ENCODE peak calls at places on chromosome 7, in six cellular contexts. P, V, D, X, Y and F are unnamed samples.

GRCh38 chr7:116963234-116963633 is 9.9 kb downstream of the ST7 start:
- DNase-seq in D (no peak), P (no peak), V (no peak), Y (no peak), X (no peak), F (no peak)

GRCh38 chr7:16431646-16432424 is 10.5 kb upstream of the CRPPA start:
- DNase-seq in D (peak), X (peak), P (no peak), Y (no peak), V (peak), F (no peak)

GRCh38 chr7:28926871-28927597 is 31.1 kb downstream of the TRIL start:
- DNase-seq in V (peak), Y (peak), X (peak), P (peak), D (peak), F (peak)

GRCh38 chr7:3301831-3302618 is 973 bp downstream of the SDK1 start:
- DNase-seq in D (peak), Y (no peak), P (no peak), X (peak), V (no peak), F (no peak)

GRCh38 chr7:50418086-50418515 is 32.0 kb downstream of the FIGNL1 start:
- DNase-seq in X (peak), V (peak), Y (peak), D (peak), P (peak), F (peak)

GRCh38 chr7:74483402-74484336 is 30.0 kb downstream of the GTF2IRD1 start:
- DNase-seq in D (no peak), P (no peak), Y (no peak), X (no peak), V (no peak), F (no peak)

GRCh38 chr7:80450621-80451308 is 61.1 kb downstream of the GNAT3 start:
- DNase-seq in P (no peak), V (no peak), D (no peak), X (no peak), Y (no peak), F (no peak)

GRCh38 chr7:97026705-97027426 is 2.2 kb upstream of the DLX5 start:
- DNase-seq in X (no peak), D (no peak), V (no peak), P (no peak), Y (no peak), F (no peak)

GRCh38 chr7:141272417-141272816 is 198.6 kb downstream of the TMEM178B start:
- DNase-seq in P (no peak), Y (no peak), D (no peak), X (peak), V (no peak), F (no peak)

GRCh38 chr7:100091411-100092181 is 2.8 kb downstream of the COPS6 start:
- DNase-seq in D (no peak), Y (no peak), V (no peak), X (no peak), P (no peak), F (no peak)

GRCh38 chr7:118877187-118877586 is 652.7 kb downstream of the ANKRD7 start:
- DNase-seq in P (no peak), Y (no peak), D (no peak), V (no peak), X (no peak), F (no peak)

GRCh38 chr7:120033114-120033513 is 239.9 kb upstream of the KCND2 start:
- DNase-seq in D (peak), P (no peak), V (no peak), X (peak), Y (no peak), F (no peak)

GRCh38 chr7:2819161-2819953 is 24.8 kb downstream of the GNA12 start:
- DNase-seq in V (no peak), P (no peak), D (no peak), Y (no peak), X (no peak), F (no peak)

GRCh38 chr7:97167176-97167575 is 49.7 kb downstream of the SDHAF3 start:
- DNase-seq in Y (no peak), X (no peak), P (no peak), D (no peak), V (no peak), F (no peak)

GRCh38 chr7:21543528-21544302 is 876 bp downstream of the DNAH11 start:
- DNase-seq in P (no peak), D (peak), Y (no peak), X (no peak), V (peak), F (no peak)

GRCh38 chr7:55515569-55516279 is 56.6 kb downstream of the VOPP1 start:
- DNase-seq in V (no peak), P (no peak), X (no peak), Y (no peak), D (no peak), F (no peak)

GRCh38 chr7:50454968-50455367 is 4.8 kb upstream of the FIGNL1 start:
- DNase-seq in D (no peak), X (no peak), Y (no peak), P (no peak), V (no peak), F (no peak)

GRCh38 chr7:926061-927030 is 28.1 kb downstream of the ADAP1 start:
- DNase-seq in V (no peak), D (no peak), X (no peak), P (no peak), Y (no peak), F (no peak)

GRCh38 chr7:53350241-53350640 is 314.8 kb downstream of the POM121L12 start:
- DNase-seq in D (peak), X (no peak), P (no peak), Y (no peak), V (no peak), F (no peak)

GRCh38 chr7:41451826-41452225 is 251.1 kb downstream of the INHBA start:
- DNase-seq in V (no peak), Y (no peak), P (no peak), D (peak), X (no peak), F (no peak)

GRCh38 chr7:105621617-105622016 is 40.3 kb upstream of the EFCAB10 start:
- DNase-seq in X (peak), V (no peak), Y (no peak), D (peak), P (no peak), F (no peak)